ENCODE peak calls at places on chromosomes 3 and 15, in eight cellular contexts. J is cardiac muscle cell, A is breast epithelium, Y is PC-9, I is BE2C, O is GM23338, K is psoas muscle, M is fibroblast of lung. V is an unnamed sample. For H3K4me1, the result is how much of the 10 kb centered on the place peaks cover.

GRCh38 chr15:78063966-78064365 is 13.5 kb downstream of the TBC1D2B start:
- DNase-seq in Y (no peak), M (no peak), A (no peak), K (no peak), J (peak), I (no peak), O (no peak), V (no peak)

GRCh38 chr3:14434105-14434504 is 31.7 kb downstream of the SLC6A6 start:
- DNase-seq in M (peak), J (peak), I (no peak), O (no peak), Y (no peak), K (peak), A (no peak), V (no peak)

GRCh38 chr3:46423588-46423987 is 16.5 kb downstream of the CCRL2 start:
- DNase-seq in O (no peak), I (no peak), A (no peak), Y (peak), K (no peak), M (peak), J (no peak), V (no peak)

GRCh38 chr15:74127255-74127953 is 3.0 kb upstream of the ISLR2 start:
- DNase-seq in M (peak), I (peak), K (peak), Y (peak), O (peak), A (peak), J (peak), V (peak)

GRCh38 chr15:22904736-22905135 is 66.3 kb downstream of the NIPA2 start:
- DNase-seq in J (no peak), Y (no peak), O (no peak), M (no peak), K (no peak), A (no peak), I (no peak), V (peak)

GRCh38 chr15:68819451-68820204 is 1.1 kb downstream of the ANP32A start:
- DNase-seq in K (peak), J (peak), O (peak), A (no peak), Y (peak), M (peak), I (peak), V (peak)

GRCh38 chr3:69775751-69776150 is 36.5 kb downstream of the MITF start:
- DNase-seq in M (no peak), O (no peak), Y (no peak), K (no peak), J (no peak), A (no peak), I (no peak), V (no peak)

GRCh38 chr3:33915796-33916589 is 117.6 kb downstream of the PDCD6IP start:
- DNase-seq in K (no peak), Y (peak), A (no peak), O (peak), M (peak), I (peak), J (peak), V (no peak)

GRCh38 chr3:72797773-72798543 is 50.3 kb downstream of the SHQ1 start:
- DNase-seq in I (peak), O (peak), J (peak), M (peak), Y (no peak), K (peak), A (no peak), V (peak)

GRCh38 chr3:121757087-121757811 is 7.7 kb upstream of the GOLGB1 start:
- DNase-seq in O (no peak), M (peak), A (no peak), K (no peak), J (peak), Y (no peak), I (peak), V (no peak)

GRCh38 chr3:181727122-181728036 is 15.7 kb downstream of the SOX2 start:
- DNase-seq in Y (no peak), I (no peak), K (no peak), M (peak), A (no peak), O (peak), J (no peak), V (no peak)

GRCh38 chr3:134597390-134597975 is 53.3 kb downstream of the KY start:
- DNase-seq in A (no peak), J (peak), K (no peak), M (peak), Y (peak), O (no peak), I (no peak), V (no peak)

GRCh38 chr3:45965281-45966052 is 22.2 kb downstream of the CXCR6 start:
- DNase-seq in Y (no peak), M (no peak), O (no peak), K (no peak), I (no peak), J (no peak), A (no peak), V (no peak)

GRCh38 chr15:55552926-55553325 is 35.2 kb downstream of the PYGO1 start:
- DNase-seq in A (no peak), M (peak), O (peak), J (peak), Y (no peak), I (peak), K (peak), V (peak)

GRCh38 chr3:29385056-29385455 is 104.2 kb downstream of the RBMS3 start:
- DNase-seq in M (peak), Y (no peak), A (no peak), J (peak), O (no peak), I (peak), K (no peak), V (no peak)

GRCh38 chr3:11134794-11135193 is 19.5 kb upstream of the HRH1 start:
- DNase-seq in I (no peak), A (no peak), J (peak), M (no peak), Y (no peak), O (no peak), K (no peak), V (no peak)

GRCh38 chr15:60477991-60478632 is 830 bp downstream of the ICE2 start:
- DNase-seq in O (peak), A (no peak), M (peak), I (no peak), J (peak), Y (peak), K (no peak), V (no peak)

GRCh38 chr3:158106773-158107461 is 697 bp upstream of the SHOX2 start:
- DNase-seq in A (no peak), I (peak), M (no peak), O (peak), J (no peak), Y (no peak), K (peak), V (no peak)

GRCh38 chr3:40921251-40921650 is 278.1 kb upstream of the CTNNB1 start:
- DNase-seq in A (no peak), O (no peak), I (no peak), K (no peak), J (no peak), Y (no peak), M (no peak), V (no peak)

GRCh38 chr3:58250093-58250707 is 12.6 kb downstream of the ABHD6 start:
- DNase-seq in A (no peak), J (peak), K (no peak), M (no peak), O (no peak), I (no peak), Y (no peak), V (no peak)

GRCh38 chr3:73314182-73314951 is 252.9 kb downstream of the EBLN2 start:
- DNase-seq in Y (no peak), I (no peak), K (no peak), J (no peak), O (no peak), M (no peak), A (no peak), V (no peak)

GRCh38 chr3:98022978-98023820 is 11.9 kb downstream of the GABRR3 start:
- DNase-seq in K (peak), M (peak), O (peak), J (peak), A (peak), Y (peak), I (peak), V (peak)

GRCh38 chr15:70493787-70494514 is 269.4 kb downstream of the UACA start:
- DNase-seq in A (no peak), O (no peak), J (no peak), M (peak), K (no peak), Y (no peak), I (no peak), V (peak)

GRCh38 chr3:188729422-188729821 is 442.3 kb upstream of the TPRG1 start:
- DNase-seq in I (no peak), Y (no peak), M (no peak), O (no peak), J (no peak), A (no peak), K (no peak), V (no peak)

GRCh38 chr3:124260206-124260915 is 268.4 kb upstream of the ROPN1 start:
- DNase-seq in Y (peak), O (no peak), A (no peak), J (peak), I (no peak), K (peak), M (peak), V (peak)

GRCh38 chr3:104437891-104438290 is 928.8 kb upstream of the ALCAM start:
- DNase-seq in A (no peak), Y (no peak), O (peak), J (peak), I (no peak), M (peak), K (no peak), V (no peak)

GRCh38 chr3:93992211-93992610 is 12.3 kb downstream of the ARL13B start:
- DNase-seq in Y (no peak), K (no peak), J (no peak), O (no peak), M (no peak), A (no peak), I (no peak), V (no peak)

GRCh38 chr15:46848704-46849103 is 868.6 kb upstream of the SEMA6D start:
- DNase-seq in J (no peak), A (no peak), O (no peak), M (peak), K (no peak), Y (no peak), I (no peak), V (no peak)

GRCh38 chr3:188568750-188569149 is 414.8 kb downstream of the LPP start:
- DNase-seq in J (peak), A (no peak), I (no peak), K (no peak), Y (no peak), O (no peak), M (peak), V (no peak)

GRCh38 chr3:140441006-140441405 is 236.9 kb upstream of the TRIM42 start:
- DNase-seq in I (no peak), A (no peak), Y (peak), K (no peak), M (peak), J (no peak), O (no peak), V (no peak)

GRCh38 chr3:187955076-187955952 is 198.6 kb upstream of the LPP start:
- DNase-seq in M (peak), Y (peak), J (peak), A (no peak), K (peak), O (no peak), I (no peak), V (no peak)

GRCh38 chr3:141556034-141556433 is 69.2 kb downstream of the RASA2 start:
- DNase-seq in Y (no peak), A (no peak), I (no peak), O (no peak), J (peak), M (peak), K (no peak), V (no peak)

GRCh38 chr3:176075046-176075445 is 1122.2 kb downstream of the TBL1XR1 start:
- DNase-seq in O (no peak), K (no peak), Y (no peak), M (no peak), J (no peak), A (no peak), I (no peak), V (no peak)

GRCh38 chr3:102741105-102741504 is 306.3 kb downstream of the ZPLD1 start:
- DNase-seq in O (peak), M (no peak), K (no peak), J (no peak), I (peak), Y (no peak), A (no peak), V (no peak)
- TF ChIP-seq CTCF in O (peak), M (no peak), K (no peak), J (no peak), I (peak), Y (peak), A (no peak), V (peak)

DNA sequence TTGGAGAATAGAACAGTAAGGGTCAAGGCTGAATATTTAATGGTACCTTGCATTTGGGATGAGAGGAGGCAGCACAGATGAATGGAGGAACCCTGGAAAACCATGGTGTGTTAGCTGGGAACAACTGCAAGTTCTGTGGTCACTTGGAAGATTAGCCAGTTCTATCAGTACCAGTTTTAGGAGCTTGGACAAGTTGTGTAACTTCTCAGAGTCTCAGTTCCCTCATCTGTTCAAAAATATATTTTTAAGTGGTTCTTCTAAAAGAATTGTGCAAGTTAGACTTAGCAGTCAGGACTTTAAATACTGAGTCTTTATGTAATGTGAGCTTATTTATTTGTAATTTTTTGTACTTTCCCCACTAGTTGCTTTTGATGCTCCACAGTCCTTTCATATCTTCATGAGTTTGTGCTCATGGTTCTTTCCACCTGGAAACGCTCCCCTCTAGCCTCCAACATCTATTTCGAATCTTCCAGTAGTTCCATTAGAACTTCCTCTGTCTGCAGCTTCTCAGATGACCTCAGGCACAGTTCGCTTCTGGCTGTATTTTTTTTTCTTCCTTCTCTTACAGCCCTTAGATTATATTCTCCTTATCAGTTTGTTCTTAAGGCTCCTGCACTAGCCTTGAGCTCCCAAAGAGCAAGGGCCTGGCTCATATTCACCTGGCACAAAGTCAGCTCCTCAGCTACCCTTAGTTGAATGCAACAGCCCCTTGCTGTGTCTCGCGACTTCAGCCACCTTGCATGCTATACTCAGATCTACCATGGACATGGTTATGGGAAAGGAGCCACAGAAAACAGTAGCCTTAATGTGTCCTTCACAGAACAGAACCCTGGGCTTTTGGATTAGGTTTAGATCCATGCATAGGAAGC is 27.1 kb downstream of the ITPR1 start:
- DNase-seq in A (no peak), K (no peak), Y (no peak), J (no peak), O (no peak), I (no peak), M (no peak), V (no peak)
- H3K4me1 ChIP-seq in A (under half), K (under half), Y (under half), J (under half), O (under half), I (under half), M (under half), V (under half)

GRCh38 chr15:89358755-89359439 is 24.3 kb upstream of the POLG start:
- DNase-seq in J (peak), I (peak), K (peak), O (peak), A (peak), M (peak), Y (peak), V (peak)
- TF ChIP-seq CTCF in J (peak), I (peak), K (peak), O (peak), A (peak), M (peak), Y (peak), V (peak)

DNA sequence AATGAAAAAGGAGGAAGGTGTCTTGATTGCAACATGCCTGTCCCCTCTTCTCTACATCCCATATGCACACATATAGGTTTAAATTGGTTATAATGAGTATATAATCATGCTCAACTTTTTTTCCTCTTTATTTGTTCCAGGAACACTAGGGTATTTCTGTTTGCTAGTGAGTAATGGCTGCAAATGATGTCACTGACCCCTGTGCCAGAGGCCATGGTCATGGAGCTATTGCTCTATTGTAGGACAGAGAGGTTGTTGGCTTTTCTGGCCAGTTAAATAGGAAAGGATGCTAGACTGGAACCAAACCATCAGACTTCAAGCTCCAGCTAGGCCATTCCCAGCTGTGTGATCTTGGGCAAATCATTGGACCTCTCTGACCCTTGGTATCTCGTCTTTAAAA is 9.5 kb downstream of the ARHGEF3 start:
- DNase-seq in K (peak), A (no peak), I (no peak), J (no peak), O (no peak), M (no peak), Y (no peak), V (no peak)
- H3K4me1 ChIP-seq in K (half or more), A (under half), I (under half), J (under half), O (under half), M (under half), Y (under half), V (under half)

GRCh38 chr3:155870945-155871745 is 695 bp downstream of the GMPS start:
- DNase-seq in O (peak), J (peak), M (peak), I (peak), Y (peak), K (peak), A (peak), V (peak)

GRCh38 chr3:155869664-155870063 is 786 bp upstream of the GMPS start:
- DNase-seq in M (no peak), I (no peak), K (no peak), Y (no peak), A (no peak), O (peak), J (no peak), V (no peak)

GRCh38 chr3:155871746-155872158 is 1.3 kb downstream of the GMPS start:
- DNase-seq in A (no peak), J (no peak), M (peak), I (no peak), K (no peak), O (no peak), Y (no peak), V (no peak)

GRCh38 chr3:155872904-155873646 is 2.6 kb downstream of the GMPS start:
- DNase-seq in Y (no peak), I (no peak), A (no peak), K (no peak), J (no peak), O (no peak), M (no peak), V (no peak)

DNA sequence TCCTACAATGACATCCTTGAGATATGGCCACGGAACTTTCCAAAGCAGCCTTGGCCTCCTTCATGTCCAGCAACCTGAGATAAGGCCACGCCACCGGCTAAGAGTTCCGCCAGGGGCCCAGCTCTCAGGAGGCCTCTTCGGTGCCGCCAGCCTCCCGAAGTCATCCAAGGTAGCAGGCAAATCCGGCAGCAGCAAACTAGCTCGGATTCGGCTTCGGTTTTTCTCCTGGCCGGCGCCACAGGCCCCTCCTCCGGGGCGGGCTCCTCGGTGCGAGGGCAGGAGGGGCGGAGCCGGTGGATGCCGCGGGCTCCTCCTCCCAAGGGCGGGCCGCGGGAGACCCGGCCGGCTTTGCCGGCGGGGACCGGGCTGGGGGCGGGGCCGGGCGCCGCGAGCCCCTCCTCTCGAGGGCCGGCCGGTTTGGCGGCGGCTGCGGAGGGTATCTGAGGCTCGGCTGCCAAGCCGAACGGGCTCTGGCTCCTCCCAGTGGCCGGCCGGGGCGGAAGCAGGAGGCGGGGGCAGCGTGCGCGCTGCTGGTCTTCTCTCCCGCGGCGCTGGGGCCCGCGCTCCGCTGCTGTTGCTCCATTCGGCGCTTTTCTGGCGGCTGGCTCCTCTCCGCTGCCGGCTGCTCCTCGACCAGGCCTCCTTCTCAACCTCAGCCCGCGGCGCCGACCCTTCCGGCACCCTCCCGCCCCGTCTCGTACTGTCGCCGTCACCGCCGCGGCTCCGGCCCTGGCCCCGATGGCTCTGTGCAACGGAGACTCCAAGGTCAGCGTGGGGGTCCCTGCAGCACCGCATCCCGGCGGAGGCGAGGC is at the start of gene GMPS:
- DNase-seq in O (peak), Y (peak), A (peak), J (peak), M (peak), K (peak), I (peak), V (peak)
- TF ChIP-seq CTCF in O (peak), Y (peak), A (no peak), J (peak), M (peak), K (peak), I (peak), V (peak)